ENCODE peak calls at places on chromosomes 11 and 22, in nine cellular contexts. B, T, L, I, H, O, Z, Y and A are unnamed samples. For H3K27me3, the result is how much of the 10 kb centered on the place peaks cover.

GRCh38 chr22:22184277-22184807 is 60.2 kb upstream of the VPREB1 start:
- DNase-seq in I (no peak), Z (no peak), L (no peak), Y (no peak), B (no peak), O (no peak), T (no peak), H (no peak), A (no peak)

GRCh38 chr11:112999518-112999917 is 38.3 kb downstream of the NCAM1 start:
- DNase-seq in H (no peak), I (no peak), L (no peak), T (peak), B (no peak), Y (no peak), O (no peak), Z (no peak), A (no peak)

GRCh38 chr11:64896448-64897022 is 18.1 kb upstream of the EHD1 start:
- DNase-seq in Y (no peak), B (no peak), L (no peak), Z (no peak), H (no peak), I (no peak), O (no peak), T (no peak), A (no peak)

GRCh38 chr22:46761539-46762237 is 762 bp upstream of the TBC1D22A start:
- DNase-seq in Z (no peak), B (no peak), Y (peak), H (no peak), O (no peak), T (no peak), L (no peak), I (peak), A (peak)

GRCh38 chr11:37442576-37442975 is 844.5 kb upstream of the RAG2 start:
- DNase-seq in B (no peak), O (peak), I (no peak), H (peak), Z (no peak), Y (peak), T (peak), L (no peak), A (no peak)

GRCh38 chr22:42273855-42274451 is 3.5 kb upstream of the TCF20 start:
- DNase-seq in L (no peak), T (no peak), B (no peak), I (no peak), Z (no peak), H (no peak), O (no peak), Y (no peak), A (no peak)

GRCh38 chr22:44881624-44882023 is 128.2 kb downstream of the PHF21B start:
- DNase-seq in Z (peak), I (peak), Y (no peak), B (no peak), L (no peak), T (no peak), O (no peak), H (no peak), A (no peak)

GRCh38 chr11:73384871-73385692 is 8.9 kb downstream of the RELT start:
- DNase-seq in L (no peak), I (no peak), H (no peak), B (no peak), Z (peak), O (no peak), T (no peak), Y (no peak), A (peak)

GRCh38 chr11:96143016-96143670 is 199.9 kb downstream of the MAML2 start:
- DNase-seq in Z (no peak), I (no peak), L (no peak), B (no peak), H (no peak), T (no peak), Y (no peak), O (no peak), A (no peak)

GRCh38 chr22:17501679-17502285 is 61.5 kb upstream of the SLC25A18 start:
- DNase-seq in B (peak), Z (no peak), H (peak), O (peak), I (no peak), Y (peak), L (peak), T (peak), A (no peak)

GRCh38 chr22:40240671-40241070 is 62.9 kb downstream of the TNRC6B start:
- DNase-seq in B (no peak), T (peak), Z (no peak), H (no peak), I (no peak), O (no peak), Y (no peak), L (no peak), A (no peak)

GRCh38 chr22:36258750-36259619 is 6.1 kb downstream of the APOL1 start:
- DNase-seq in L (no peak), I (no peak), Y (peak), Z (no peak), O (no peak), T (no peak), H (no peak), B (no peak), A (no peak)

GRCh38 chr22:45159652-45160462 is 3.9 kb upstream of the NUP50 start:
- DNase-seq in B (no peak), O (no peak), L (no peak), I (no peak), Z (no peak), T (no peak), Y (peak), H (peak), A (peak)

GRCh38 chr11:78100276-78101040 is 20.8 kb upstream of the NDUFC2 start:
- DNase-seq in H (no peak), Z (peak), Y (no peak), I (no peak), B (peak), L (no peak), T (no peak), O (no peak), A (no peak)

GRCh38 chr11:115674176-115674575 is 170.0 kb upstream of the CADM1 start:
- DNase-seq in O (no peak), Z (no peak), L (no peak), B (no peak), T (no peak), H (peak), I (no peak), Y (peak), A (no peak)

GRCh38 chr11:43987384-43988039 is 45.1 kb downstream of the C11orf96 start:
- DNase-seq in O (peak), T (no peak), Y (peak), Z (peak), I (peak), B (no peak), H (peak), L (no peak), A (peak)

GRCh38 chr11:9774591-9775392 is 110.9 kb downstream of the SWAP70 start:
- DNase-seq in I (no peak), O (peak), B (no peak), L (no peak), H (peak), T (peak), Y (peak), Z (no peak), A (no peak)

GRCh38 chr22:36197065-36197440 is 4.6 kb downstream of the APOL4 start:
- DNase-seq in I (no peak), Y (peak), B (no peak), T (no peak), O (no peak), Z (peak), H (peak), L (no peak), A (no peak)

GRCh38 chr11:119323532-119324033 is 6.7 kb upstream of the MCAM start:
- DNase-seq in Z (peak), T (peak), H (no peak), L (peak), B (peak), O (no peak), Y (peak), I (peak), A (peak)

GRCh38 chr22:20011993-20012740 is 4.5 kb downstream of the ARVCF start:
- DNase-seq in L (no peak), Y (no peak), B (no peak), O (no peak), T (no peak), H (no peak), I (peak), Z (no peak), A (no peak)

GRCh38 chr11:121950160-121950559 is 165.9 kb downstream of the BLID start:
- DNase-seq in T (no peak), H (no peak), I (no peak), Y (no peak), B (no peak), L (no peak), Z (no peak), O (no peak), A (no peak)

GRCh38 chr11:28505216-28505615 is 397.0 kb downstream of the METTL15 start:
- DNase-seq in I (no peak), O (peak), B (no peak), L (no peak), T (no peak), Y (no peak), H (no peak), Z (no peak), A (no peak)

GRCh38 chr11:78032090-78032489 is 9.0 kb upstream of the KCTD14 start:
- DNase-seq in B (no peak), T (no peak), H (no peak), O (no peak), I (peak), L (no peak), Z (no peak), Y (no peak), A (no peak)

GRCh38 chr11:27075192-27075591 is 34.6 kb downstream of the BBOX1 start:
- DNase-seq in L (no peak), Z (no peak), Y (peak), O (no peak), T (no peak), I (no peak), B (no peak), H (peak), A (no peak)

GRCh38 chr11:33307984-33308383 is 50.8 kb downstream of the HIPK3 start:
- DNase-seq in I (no peak), B (no peak), H (peak), T (no peak), Y (no peak), L (no peak), Z (no peak), O (no peak), A (no peak)

GRCh38 chr11:36164522-36165250 is 124.5 kb downstream of the COMMD9 start:
- DNase-seq in Z (no peak), I (no peak), Y (peak), O (no peak), H (no peak), T (peak), B (peak), L (no peak), A (no peak)

GRCh38 chr22:30968015-30968923 is at the start of gene MORC2:
- DNase-seq in L (no peak), B (peak), H (peak), T (no peak), I (no peak), Y (peak), O (no peak), Z (no peak), A (peak)

GRCh38 chr11:30107899-30108298 is 91.1 kb upstream of the KCNA4 start:
- DNase-seq in H (peak), O (no peak), L (no peak), I (no peak), T (peak), Y (peak), Z (no peak), B (no peak), A (no peak)

GRCh38 chr22:48333323-48333763 is 1494.3 kb downstream of the BRD1 start:
- DNase-seq in Y (no peak), I (no peak), T (no peak), H (no peak), O (no peak), L (no peak), B (no peak), Z (no peak), A (no peak)

GRCh38 chr11:113014731-113015455 is 53.7 kb downstream of the NCAM1 start:
- DNase-seq in L (no peak), I (no peak), H (no peak), Z (no peak), T (no peak), O (no peak), B (peak), Y (no peak), A (no peak)

GRCh38 chr11:96113100-96113710 is 189.3 kb upstream of the MTMR2 start:
- DNase-seq in T (no peak), Y (peak), B (no peak), H (peak), O (peak), I (no peak), L (no peak), Z (no peak), A (no peak)

DNA sequence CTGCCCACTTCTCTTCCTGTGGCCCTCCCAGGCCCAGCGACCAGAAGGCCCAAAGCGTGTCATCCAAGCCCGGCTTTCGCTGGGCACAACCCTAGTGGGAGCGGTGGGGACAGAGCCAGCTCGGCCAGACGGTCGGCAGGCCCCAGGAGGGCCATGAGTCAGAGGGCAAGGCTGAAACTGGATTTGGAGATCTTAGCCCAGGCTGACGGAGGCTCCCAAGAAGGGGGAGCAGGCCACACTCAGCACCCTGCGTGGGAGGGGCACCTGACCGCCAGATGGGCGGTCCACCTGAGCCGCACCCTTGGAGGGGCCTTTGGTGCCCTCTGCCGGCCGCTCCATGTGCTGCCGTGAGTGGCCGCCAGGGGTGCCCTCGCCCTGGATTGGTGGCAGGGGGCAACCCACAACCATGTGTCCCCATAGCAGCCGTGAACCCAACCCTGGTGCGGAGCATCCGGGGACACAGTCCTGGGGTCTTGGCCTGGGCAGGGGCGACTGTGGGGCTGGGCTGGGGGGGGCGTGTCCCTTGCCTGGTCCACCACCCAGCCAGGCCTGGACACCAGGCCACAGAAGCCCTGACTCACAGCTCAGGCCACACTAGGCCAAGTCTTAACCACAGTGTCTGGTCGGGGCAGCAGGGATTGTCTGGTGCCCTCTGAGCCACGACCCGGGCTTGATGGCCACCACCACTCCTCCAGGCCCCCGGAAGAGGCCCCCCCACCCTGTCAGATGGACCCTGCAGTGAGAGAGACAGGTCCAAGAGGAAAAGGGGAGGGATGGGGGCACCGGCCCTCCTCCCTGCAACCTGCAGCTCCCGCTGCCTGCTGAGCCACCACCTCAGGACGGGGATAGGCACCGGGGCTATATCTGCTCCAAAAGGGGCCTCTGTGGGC is 19.2 kb upstream of the TALDO1 start:
- DNase-seq in B (peak), O (peak), H (peak), T (peak), I (peak), Z (peak), Y (peak), L (peak), A (peak)
- TF ChIP-seq CTCF in B (peak), O (peak), H (peak), T (peak), I (peak), Z (peak), Y (peak), L (peak), A (peak)

DNA sequence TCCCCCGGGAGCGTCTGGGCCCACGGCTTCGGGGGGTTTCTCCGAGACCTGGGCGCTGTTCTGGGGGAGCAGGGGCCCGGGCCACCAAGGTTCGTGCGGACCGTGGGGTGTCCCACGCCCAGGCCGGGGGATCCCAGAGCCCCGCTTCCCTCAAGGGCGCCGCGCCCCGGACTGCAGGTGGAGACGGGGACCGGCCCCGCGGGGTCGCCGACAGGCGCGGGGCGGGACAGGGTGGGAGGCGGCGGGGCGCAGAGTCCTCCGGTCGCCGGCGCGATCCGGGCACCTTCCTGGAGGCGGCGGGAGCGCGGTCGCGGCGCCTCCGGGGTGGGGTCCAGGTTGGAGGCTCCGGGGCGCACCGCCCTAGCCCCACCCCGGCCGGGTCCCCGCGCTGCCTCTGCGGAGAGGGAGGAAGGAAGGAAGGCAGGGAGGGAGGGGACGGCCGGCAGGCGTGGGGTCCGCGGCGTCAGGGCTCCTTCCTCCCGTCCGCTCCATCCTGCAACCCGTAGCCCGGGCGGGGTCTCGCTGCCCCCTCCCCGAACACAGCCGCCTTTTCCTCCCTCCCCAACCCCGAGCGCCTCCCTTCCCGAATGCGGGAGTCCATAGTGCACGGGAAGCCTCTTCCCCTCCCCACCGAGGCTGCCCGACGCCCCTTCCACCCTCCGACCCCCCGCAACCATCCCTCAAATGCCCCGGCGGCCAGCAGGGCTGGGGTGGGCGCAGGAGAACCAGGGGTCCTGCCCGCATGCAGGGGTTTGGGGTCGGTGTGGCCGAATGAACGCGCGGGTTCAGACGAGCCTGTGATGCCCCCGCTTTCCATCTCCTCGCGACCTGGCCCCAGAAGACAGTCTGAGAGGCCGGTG is 4.3 kb upstream of the ZBED4 start:
- DNase-seq in Y (no peak), Z (no peak), H (no peak), O (no peak), T (no peak), B (no peak), I (no peak), L (no peak), A (no peak)
- H3K27me3 ChIP-seq in Y (half or more), Z (under half), H (under half), O (under half), T (half or more), B (under half), I (under half), L (under half), A (under half)

GRCh38 chr11:67694875-67695555 is 20.6 kb upstream of the ALDH3B2 start:
- DNase-seq in L (no peak), O (no peak), I (no peak), B (no peak), Z (no peak), H (no peak), Y (no peak), T (no peak), A (no peak)

GRCh38 chr11:67687986-67688385 is 13.6 kb upstream of the ALDH3B2 start:
- DNase-seq in Z (no peak), B (no peak), O (no peak), T (no peak), I (no peak), L (no peak), Y (no peak), H (no peak), A (no peak)

GRCh38 chr11:67689178-67689577 is 14.8 kb upstream of the ALDH3B2 start:
- DNase-seq in H (no peak), B (no peak), I (no peak), L (no peak), T (no peak), Y (no peak), O (no peak), Z (no peak), A (no peak)

GRCh38 chr11:67695606-67696005 is 21.2 kb upstream of the ALDH3B2 start:
- DNase-seq in Z (no peak), Y (no peak), T (no peak), O (no peak), H (no peak), I (no peak), B (no peak), L (no peak), A (no peak)

DNA sequence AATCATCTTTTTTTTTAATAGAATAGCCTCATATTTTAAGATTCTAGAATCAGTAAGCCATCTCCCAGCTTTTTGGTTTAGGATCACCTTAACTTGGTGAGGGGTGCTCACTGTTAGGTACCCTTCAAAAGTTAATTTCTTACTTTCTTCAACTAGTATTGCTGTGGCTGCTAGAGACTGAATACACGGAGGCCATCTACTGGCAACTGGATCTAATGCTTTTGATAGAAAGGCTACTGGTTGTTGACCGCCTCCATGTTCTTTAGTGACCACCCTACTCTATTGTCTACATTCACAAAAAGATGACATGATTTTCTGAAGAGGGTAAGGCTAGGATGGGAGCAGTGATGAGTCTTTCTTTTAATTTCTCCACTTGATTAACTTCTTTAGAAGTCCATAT is 16.7 kb upstream of the ALDH3B2 start:
- DNase-seq in Z (no peak), B (no peak), T (no peak), O (no peak), L (no peak), I (no peak), Y (no peak), H (no peak), A (no peak)
- TF ChIP-seq CTCF in Z (no peak), B (no peak), T (peak), O (peak), L (peak), I (no peak), Y (no peak), H (no peak), A (no peak)

GRCh38 chr11:129366737-129367597 is 8.7 kb upstream of the BARX2 start:
- DNase-seq in O (no peak), I (no peak), Y (no peak), B (no peak), T (no peak), Z (no peak), H (no peak), L (no peak), A (no peak)

GRCh38 chr11:129368889-129369672 is 6.6 kb upstream of the BARX2 start:
- DNase-seq in B (no peak), Z (no peak), T (no peak), I (no peak), H (no peak), O (no peak), L (no peak), Y (no peak), A (no peak)

GRCh38 chr11:129364143-129364654 is 11.4 kb upstream of the BARX2 start:
- DNase-seq in B (peak), Z (no peak), T (peak), H (peak), Y (peak), L (peak), I (peak), O (peak), A (peak)

DNA sequence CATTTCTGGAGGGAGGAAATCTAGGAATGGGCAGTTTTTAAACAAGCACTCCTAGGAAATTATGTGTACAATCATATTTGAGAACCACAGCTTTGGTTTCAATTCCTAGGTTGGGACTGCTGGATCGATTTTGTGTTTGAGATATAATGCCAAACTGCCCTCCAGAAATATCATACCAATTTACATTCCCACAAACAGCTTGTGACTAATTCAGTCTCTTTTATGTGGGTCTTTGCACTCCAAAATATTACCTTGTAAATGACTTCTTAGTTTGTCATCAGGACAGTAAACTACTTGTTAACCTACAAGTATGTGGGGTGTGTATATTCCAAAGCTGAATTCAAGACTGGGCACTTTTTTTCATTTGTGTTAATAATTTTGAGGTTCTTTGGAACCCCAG is 9.8 kb upstream of the BARX2 start:
- DNase-seq in Y (no peak), L (peak), I (no peak), O (no peak), H (no peak), T (peak), Z (no peak), B (no peak), A (no peak)
- H3K27me3 ChIP-seq in Y (under half), L (under half), I (under half), O (under half), H (half or more), T (half or more), Z (under half), B (under half), A (under half)

GRCh38 chr22:32818446-32819115 is 17.1 kb downstream of the TIMP3 start:
- DNase-seq in Z (no peak), O (no peak), T (no peak), L (no peak), B (no peak), I (no peak), H (no peak), Y (no peak), A (no peak)
- TF ChIP-seq CTCF in Z (no peak), O (no peak), T (no peak), L (no peak), B (no peak), I (no peak), H (no peak), Y (no peak), A (no peak)